ENCODE peak calls at places on chromosomes 4 and X, in ten cellular contexts. F, N, S, K, B, Q, D, W, R and E are unnamed samples.

GRCh38 chrX:138917781-138918180 is 206.3 kb upstream of the FGF13 start:
- DNase-seq in F (no peak), N (no peak), S (peak), K (no peak), B (no peak), Q (no peak), D (no peak), W (peak), R (no peak), E (peak)

GRCh38 chr4:78904143-78904542 is 35.1 kb downstream of the PAQR3 start:
- DNase-seq in F (no peak), N (no peak), S (peak), K (no peak), B (no peak), Q (no peak), D (no peak), W (no peak), R (no peak), E (no peak)

GRCh38 chr4:87856816-87857215 is 24.0 kb downstream of the MEPE start:
- DNase-seq in F (no peak), N (no peak), S (no peak), K (no peak), B (no peak), Q (no peak), D (no peak), W (no peak), R (no peak), E (no peak)

GRCh38 chrX:30620125-30620524 is 33.1 kb upstream of the GK start:
- DNase-seq in F (no peak), N (no peak), S (peak), K (no peak), B (no peak), Q (no peak), D (no peak), W (peak), R (no peak), E (no peak)

GRCh38 chrX:113260474-113260873 is 419.8 kb upstream of the AMOT start:
- DNase-seq in F (no peak), N (no peak), S (peak), K (no peak), B (no peak), Q (peak), D (no peak), W (no peak), R (no peak), E (peak)

GRCh38 chr4:128601992-128602695 is 207.4 kb upstream of the JADE1 start:
- DNase-seq in F (no peak), N (no peak), S (peak), K (peak), B (peak), Q (no peak), D (no peak), W (peak), R (peak), E (peak)

GRCh38 chr4:40571208-40571607 is 58.5 kb downstream of the RBM47 start:
- DNase-seq in F (no peak), N (no peak), S (no peak), K (no peak), B (no peak), Q (no peak), D (no peak), W (no peak), R (no peak), E (no peak)

GRCh38 chr4:84258905-84259830 is 239.9 kb downstream of the NKX6-1 start:
- DNase-seq in F (no peak), N (no peak), S (peak), K (peak), B (no peak), Q (peak), D (no peak), W (peak), R (no peak), E (peak)

GRCh38 chr4:102869569-102870227 is 906 bp downstream of the CISD2 start:
- DNase-seq in F (no peak), N (no peak), S (no peak), K (peak), B (no peak), Q (peak), D (no peak), W (peak), R (no peak), E (no peak)

GRCh38 chr4:8241895-8242696 is 27.5 kb upstream of the HTRA3 start:
- DNase-seq in F (peak), N (peak), S (peak), K (peak), B (peak), Q (peak), D (peak), W (peak), R (peak), E (peak)

GRCh38 chr4:1047106-1047975 is 35.9 kb downstream of the FGFRL1 start:
- DNase-seq in F (no peak), N (peak), S (no peak), K (no peak), B (no peak), Q (no peak), D (no peak), W (no peak), R (peak), E (peak)

GRCh38 chrX:12206413-12206812 is 68.1 kb downstream of the FRMPD4 start:
- DNase-seq in F (no peak), N (no peak), S (no peak), K (no peak), B (no peak), Q (no peak), D (no peak), W (no peak), R (no peak), E (no peak)

GRCh38 chr4:155709878-155710277 is 43.2 kb downstream of the GUCY1A1 start:
- DNase-seq in F (no peak), N (no peak), S (no peak), K (no peak), B (no peak), Q (no peak), D (no peak), W (no peak), R (no peak), E (no peak)

GRCh38 chr4:119218093-119218492 is 5.6 kb downstream of the USP53 start:
- DNase-seq in F (no peak), N (no peak), S (no peak), K (no peak), B (no peak), Q (no peak), D (no peak), W (no peak), R (no peak), E (no peak)

GRCh38 chrX:150269613-150270254 is 93.4 kb upstream of the MAMLD1 start:
- DNase-seq in F (no peak), N (no peak), S (peak), K (no peak), B (no peak), Q (no peak), D (no peak), W (no peak), R (no peak), E (no peak)

GRCh38 chr4:8035371-8035780 is 95.7 kb upstream of the AFAP1 start:
- DNase-seq in F (no peak), N (no peak), S (peak), K (no peak), B (no peak), Q (peak), D (no peak), W (peak), R (no peak), E (peak)

GRCh38 chr4:60249784-60250183 is 950.3 kb upstream of the ADGRL3 start:
- DNase-seq in F (no peak), N (no peak), S (no peak), K (no peak), B (no peak), Q (no peak), D (no peak), W (no peak), R (no peak), E (no peak)

GRCh38 chr4:36351082-36351666 is 69.8 kb downstream of the DTHD1 start:
- DNase-seq in F (no peak), N (peak), S (peak), K (peak), B (peak), Q (peak), D (no peak), W (peak), R (peak), E (peak)

GRCh38 chr4:7026107-7026506 is 17.1 kb upstream of the TADA2B start:
- DNase-seq in F (no peak), N (no peak), S (no peak), K (no peak), B (no peak), Q (no peak), D (no peak), W (no peak), R (no peak), E (no peak)

GRCh38 chr4:31458813-31459212 is 738.6 kb downstream of the PCDH7 start:
- DNase-seq in F (no peak), N (no peak), S (peak), K (no peak), B (no peak), Q (no peak), D (no peak), W (no peak), R (no peak), E (peak)

GRCh38 chrX:132532955-132533354 is 44.1 kb upstream of the MBNL3 start:
- DNase-seq in F (no peak), N (no peak), S (peak), K (no peak), B (no peak), Q (no peak), D (peak), W (peak), R (no peak), E (peak)

GRCh38 chrX:68571292-68572256 is 72.7 kb downstream of the YIPF6 start:
- DNase-seq in F (peak), N (no peak), S (peak), K (peak), B (no peak), Q (peak), D (peak), W (peak), R (no peak), E (peak)

GRCh38 chr4:10099521-10100325 is 16.9 kb downstream of the WDR1 start:
- DNase-seq in F (no peak), N (no peak), S (no peak), K (no peak), B (no peak), Q (no peak), D (no peak), W (no peak), R (no peak), E (no peak)

GRCh38 chr4:168648929-168649328 is 152.1 kb downstream of the PALLD start:
- DNase-seq in F (peak), N (no peak), S (peak), K (no peak), B (no peak), Q (no peak), D (no peak), W (peak), R (no peak), E (peak)

GRCh38 chr4:161317000-161317399 is 846.8 kb downstream of the FSTL5 start:
- DNase-seq in F (no peak), N (no peak), S (no peak), K (no peak), B (no peak), Q (no peak), D (no peak), W (no peak), R (no peak), E (no peak)

GRCh38 chr4:161320377-161320776 is 843.4 kb downstream of the FSTL5 start:
- DNase-seq in F (no peak), N (no peak), S (no peak), K (peak), B (peak), Q (peak), D (no peak), W (no peak), R (no peak), E (peak)
- TF ChIP-seq CTCF in F (peak), N (peak), S (peak), K (no peak), B (no peak), Q (peak), D (peak), W (peak), R (peak), E (no peak)

GRCh38 chr4:109946120-109946519 is 33.4 kb downstream of the EGF start:
- DNase-seq in F (no peak), N (no peak), S (no peak), K (no peak), B (no peak), Q (no peak), D (no peak), W (no peak), R (no peak), E (no peak)
- H3K4me3 ChIP-seq in F (no peak), N (no peak), S (no peak), K (no peak), B (no peak), Q (no peak), D (no peak), W (no peak), R (no peak), E (no peak)

GRCh38 chrX:96373047-96373355 is 311.6 kb upstream of the DIAPH2 start:
- DNase-seq in F (no peak), N (no peak), S (no peak), K (no peak), B (no peak), Q (no peak), D (no peak), W (no peak), R (no peak), E (no peak)
- TF ChIP-seq CTCF in F (no peak), N (no peak), S (no peak), K (no peak), B (no peak), Q (no peak), D (no peak), W (no peak), R (no peak), E (no peak)

GRCh38 chr4:184444953-184445309 is 29.4 kb downstream of the IRF2 start:
- DNase-seq in F (no peak), N (peak), S (no peak), K (no peak), B (peak), Q (peak), D (no peak), W (no peak), R (no peak), E (no peak)

GRCh38 chr4:184446132-184446531 is 28.2 kb downstream of the IRF2 start:
- DNase-seq in F (no peak), N (no peak), S (no peak), K (no peak), B (no peak), Q (no peak), D (no peak), W (no peak), R (no peak), E (no peak)

GRCh38 chr4:184448828-184449227 is 25.5 kb downstream of the IRF2 start:
- DNase-seq in F (no peak), N (peak), S (peak), K (no peak), B (peak), Q (peak), D (no peak), W (peak), R (peak), E (peak)

GRCh38 chr4:184450045-184450444 is 24.3 kb downstream of the IRF2 start:
- DNase-seq in F (no peak), N (no peak), S (peak), K (no peak), B (no peak), Q (no peak), D (no peak), W (peak), R (no peak), E (peak)

GRCh38 chr4:184447664-184448063 is 26.7 kb downstream of the IRF2 start:
- DNase-seq in F (no peak), N (no peak), S (no peak), K (no peak), B (no peak), Q (no peak), D (no peak), W (no peak), R (no peak), E (no peak)
- H3K4me3 ChIP-seq in F (no peak), N (no peak), S (no peak), K (no peak), B (no peak), Q (no peak), D (no peak), W (no peak), R (no peak), E (no peak)

DNA sequence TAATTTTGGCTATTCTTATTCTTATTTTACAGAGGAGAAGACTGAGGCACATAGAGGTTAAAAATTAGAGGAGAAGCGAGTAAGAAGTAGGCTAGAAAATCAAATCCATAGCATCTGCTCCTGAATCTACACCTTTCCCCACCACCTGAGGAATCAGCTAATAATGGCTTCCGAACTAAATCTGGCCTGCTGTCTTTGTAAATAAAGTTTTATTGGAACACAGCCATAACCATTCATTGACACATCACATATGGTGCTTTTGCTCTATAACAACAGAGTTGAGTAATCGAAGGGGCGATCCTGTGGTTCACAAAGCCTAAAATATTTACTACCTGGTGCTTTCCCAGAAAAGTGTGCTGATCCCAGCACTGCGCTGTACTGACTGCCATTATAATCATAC is 38.2 kb downstream of the F11 start:
- DNase-seq in F (no peak), N (no peak), S (no peak), K (no peak), B (no peak), Q (no peak), D (no peak), W (no peak), R (no peak), E (no peak)
- TF ChIP-seq CTCF in F (no peak), N (no peak), S (no peak), K (no peak), B (no peak), Q (no peak), D (no peak), W (no peak), R (no peak), E (no peak)

GRCh38 chr4:73575667-73576066 is 44.6 kb downstream of the RASSF6 start:
- DNase-seq in F (no peak), N (no peak), S (no peak), K (no peak), B (no peak), Q (no peak), D (no peak), W (no peak), R (no peak), E (no peak)

GRCh38 chr4:73576366-73576765 is 43.9 kb downstream of the RASSF6 start:
- DNase-seq in F (no peak), N (no peak), S (peak), K (no peak), B (no peak), Q (no peak), D (no peak), W (peak), R (no peak), E (peak)

GRCh38 chr4:73577371-73577770 is 42.9 kb downstream of the RASSF6 start:
- DNase-seq in F (no peak), N (no peak), S (no peak), K (no peak), B (no peak), Q (no peak), D (no peak), W (no peak), R (no peak), E (no peak)

DNA sequence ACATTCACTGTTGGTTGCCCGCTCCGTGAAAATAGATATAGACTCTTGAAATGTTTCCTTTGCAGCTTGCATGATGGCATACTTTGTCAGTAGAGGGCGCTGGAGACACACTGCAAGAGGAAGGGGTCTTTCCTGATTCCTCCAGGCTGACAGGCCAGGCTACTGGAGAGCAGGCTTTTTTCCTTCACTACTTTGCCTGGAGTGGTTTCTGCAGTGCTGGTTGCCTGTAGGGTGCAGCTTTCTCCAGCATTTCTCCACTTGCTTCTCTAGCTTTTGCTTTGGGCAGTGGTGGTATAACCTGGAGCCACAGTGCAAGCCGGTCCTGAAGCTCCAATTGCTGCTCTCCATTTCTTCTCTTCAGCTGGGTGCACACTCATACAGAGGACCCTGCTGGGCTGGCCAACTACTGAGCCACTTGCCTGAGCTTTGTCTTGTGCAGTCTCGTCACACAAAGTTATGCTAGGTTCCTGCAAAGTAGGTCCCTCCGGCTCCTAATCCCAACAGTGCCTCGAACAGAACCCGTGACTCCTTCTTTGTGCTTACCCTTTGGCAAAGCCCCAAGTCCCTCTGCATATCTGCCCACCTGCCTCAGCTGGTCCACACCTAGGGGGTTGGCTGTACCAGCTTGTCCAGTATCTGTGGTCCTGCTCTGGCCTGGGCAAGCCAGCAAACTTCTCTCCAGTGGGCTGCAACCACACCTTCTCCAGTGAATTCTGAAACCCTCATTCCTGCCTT is 46.3 kb downstream of the RASSF6 start:
- DNase-seq in F (peak), N (peak), S (peak), K (peak), B (peak), Q (peak), D (peak), W (peak), R (peak), E (peak)
- H3K4me3 ChIP-seq in F (no peak), N (no peak), S (no peak), K (no peak), B (no peak), Q (no peak), D (no peak), W (no peak), R (no peak), E (no peak)

GRCh38 chr4:162645381-162645780 is 481.6 kb upstream of the FSTL5 start:
- DNase-seq in F (no peak), N (no peak), S (no peak), K (no peak), B (no peak), Q (no peak), D (no peak), W (no peak), R (no peak), E (peak)
- TF ChIP-seq CTCF in F (no peak), N (no peak), S (no peak), K (no peak), B (no peak), Q (peak), D (no peak), W (no peak), R (no peak), E (no peak)

DNA sequence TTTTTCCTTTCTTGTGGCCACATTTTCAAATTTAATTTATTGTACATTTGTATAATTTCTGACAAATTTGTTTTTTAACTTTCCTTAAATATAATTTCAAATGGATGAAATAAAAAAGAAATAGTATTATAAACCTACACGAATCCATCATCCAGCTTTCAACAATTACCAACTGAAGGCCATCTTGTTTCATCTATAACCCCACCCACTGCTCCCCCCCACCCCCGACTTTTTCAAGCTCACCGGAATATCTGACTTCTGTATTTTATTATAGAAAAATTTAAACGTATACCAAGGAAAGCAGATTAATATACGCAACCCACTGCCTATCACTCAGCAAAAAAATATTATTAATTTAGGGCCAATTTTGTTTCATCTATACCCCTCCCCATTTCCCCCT is 1.1 kb downstream of the MORF4L2 start:
- DNase-seq in F (no peak), N (no peak), S (peak), K (peak), B (no peak), Q (peak), D (no peak), W (no peak), R (no peak), E (peak)
- H3K4me3 ChIP-seq in F (peak), N (peak), S (peak), K (peak), B (peak), Q (peak), D (peak), W (peak), R (peak), E (peak)